ENCODE peak calls at places on chromosomes 6 and 20, in ten cellular contexts. M is anterior cingulate cortex, L is mesendoderm, V is Daoy, F is HEK293T, T is IMR-90, Y is activated T-helper 1 cell treated with Interleukin-2 at 50 U/mL for 16 hours, Z is renal cortical epithelial cell, U is fibroblast of gingiva, X is WTC11. N is an unnamed sample.

GRCh38 chr6:45132059-45132458 is 196.1 kb upstream of the RUNX2 start:
- DNase-seq in L (no peak), X (no peak), M (no peak), Z (peak), Y (no peak), U (no peak), T (no peak), F (no peak), V (peak), N (no peak)

GRCh38 chr6:1893470-1894130 is 283.9 kb downstream of the FOXC1 start:
- DNase-seq in U (no peak), F (no peak), Z (no peak), T (no peak), Y (no peak), V (peak), X (peak), M (no peak), L (peak), N (no peak)

GRCh38 chr20:9092101-9092500 is 23.2 kb downstream of the PLCB4 start:
- DNase-seq in V (no peak), X (no peak), Z (no peak), U (no peak), L (no peak), M (no peak), Y (no peak), F (no peak), T (no peak), N (no peak)

GRCh38 chr20:25020345-25020744 is 27.8 kb upstream of the APMAP start:
- DNase-seq in X (no peak), Z (no peak), M (no peak), U (no peak), F (no peak), L (no peak), Y (no peak), V (no peak), T (no peak), N (no peak)

GRCh38 chr20:11287156-11287555 is 613.4 kb upstream of the JAG1 start:
- DNase-seq in U (no peak), Z (no peak), X (no peak), M (no peak), T (no peak), Y (no peak), V (no peak), L (no peak), F (no peak), N (no peak)

GRCh38 chr6:31729979-31730630 is 1.0 kb upstream of the DDAH2 start:
- DNase-seq in Z (peak), L (peak), V (peak), X (peak), F (peak), T (peak), M (peak), Y (peak), U (peak), N (no peak)

GRCh38 chr20:39264506-39265172 is 302.5 kb downstream of the DHX35 start:
- DNase-seq in T (peak), X (peak), M (peak), F (peak), Y (peak), L (peak), V (peak), U (peak), Z (peak), N (peak)

GRCh38 chr20:58109126-58109880 is 119.2 kb downstream of the ANKRD60 start:
- DNase-seq in X (no peak), U (peak), Z (peak), Y (no peak), F (no peak), V (peak), T (peak), M (no peak), L (no peak), N (no peak)

GRCh38 chr6:166351715-166352285 is 9.5 kb upstream of the SFT2D1 start:
- DNase-seq in V (no peak), T (no peak), M (no peak), F (no peak), L (no peak), X (no peak), U (peak), Y (no peak), Z (peak), N (peak)

GRCh38 chr20:22523499-22524392 is 60.6 kb downstream of the FOXA2 start:
- DNase-seq in T (no peak), Z (no peak), L (peak), U (no peak), F (no peak), V (no peak), M (no peak), Y (no peak), X (no peak), N (no peak)

N was measured in epithelial cell of proximal tubule.